ENCODE peak calls at places on chromosomes 3 and 15, in four cellular contexts. Y is K562, N is GM12878, C is H1. T is an unnamed sample.

GRCh38 chr3:41169038-41169437 is 30.3 kb upstream of the CTNNB1 start:
- DNase-seq in Y (no peak), N (no peak), C (no peak), T (no peak)

GRCh38 chr3:69082805-69083204 is 1.9 kb upstream of the ARL6IP5 start:
- DNase-seq in Y (no peak), N (peak), C (no peak), T (peak)

GRCh38 chr3:70981252-70981933 is 602.1 kb downstream of the FOXP1 start:
- DNase-seq in Y (no peak), N (no peak), C (no peak), T (no peak)

GRCh38 chr3:15051531-15051930 is 13.6 kb downstream of the MRPS25 start:
- DNase-seq in Y (peak), N (no peak), C (peak), T (peak)

GRCh38 chr15:72227192-72227586 is 3.8 kb downstream of the PKM start:
- DNase-seq in Y (peak), N (peak), C (no peak), T (peak)

GRCh38 chr3:107557743-107558142 is 35.0 kb downstream of the BBX start:
- DNase-seq in Y (no peak), N (no peak), C (no peak), T (no peak)

GRCh38 chr15:31271706-31272557 is 54.7 kb upstream of the KLF13 start:
- DNase-seq in Y (no peak), N (no peak), C (no peak), T (no peak)

GRCh38 chr15:74584204-74584603 is 31.4 kb upstream of the CLK3 start:
- DNase-seq in Y (no peak), N (no peak), C (no peak), T (no peak)

GRCh38 chr3:156381253-156381652 is 173.7 kb downstream of the SSR3 start:
- DNase-seq in Y (no peak), N (no peak), C (no peak), T (no peak)

GRCh38 chr15:88300018-88300549 is 43.5 kb upstream of the NTRK3 start:
- DNase-seq in Y (no peak), N (no peak), C (no peak), T (no peak)

GRCh38 chr3:157066335-157067071 is 93.4 kb downstream of the CCNL1 start:
- DNase-seq in Y (no peak), N (no peak), C (no peak), T (peak)

GRCh38 chr15:55907797-55908196 is 85.6 kb downstream of the NEDD4 start:
- DNase-seq in Y (no peak), N (no peak), C (no peak), T (peak)

GRCh38 chr3:125958511-125959316 is 10.3 kb upstream of the ROPN1B start:
- DNase-seq in Y (no peak), N (no peak), C (no peak), T (no peak)

GRCh38 chr3:71025516-71025915 is 558.0 kb downstream of the FOXP1 start:
- DNase-seq in Y (no peak), N (no peak), C (no peak), T (no peak)

GRCh38 chr15:33706173-33706572 is 262.1 kb upstream of the CHRM5 start:
- DNase-seq in Y (no peak), N (no peak), C (no peak), T (no peak)

GRCh38 chr3:158770254-158771017 is 31.4 kb upstream of the MFSD1 start:
- DNase-seq in Y (peak), N (no peak), C (no peak), T (peak)

GRCh38 chr15:77889009-77889806 is 188.3 kb downstream of the TBC1D2B start:
- DNase-seq in Y (no peak), N (no peak), C (no peak), T (no peak)

GRCh38 chr3:46863261-46863782 is at the start of gene MYL3:
- DNase-seq in Y (no peak), N (no peak), C (no peak), T (no peak)

GRCh38 chr3:51935886-51936755 is 5.6 kb downstream of the RRP9 start:
- DNase-seq in Y (no peak), N (no peak), C (no peak), T (no peak)

GRCh38 chr15:58227706-58228543 is 89.7 kb downstream of the AQP9 start:
- DNase-seq in Y (peak), N (peak), C (peak), T (peak)

GRCh38 chr3:177468816-177469590 is 271.7 kb upstream of the TBL1XR1 start:
- DNase-seq in Y (no peak), N (no peak), C (no peak), T (peak)

GRCh38 chr15:64842099-64842940 is 605 bp downstream of the PLEKHO2 start:
- DNase-seq in Y (peak), N (no peak), C (no peak), T (peak)

GRCh38 chr3:185187391-185187790 is 34.5 kb upstream of the C3orf70 start:
- DNase-seq in Y (no peak), N (no peak), C (no peak), T (no peak)

GRCh38 chr15:79602731-79603130 is 170.6 kb downstream of the MINAR1 start:
- DNase-seq in Y (no peak), N (no peak), C (no peak), T (no peak)

GRCh38 chr15:41284425-41285177 is 47.8 kb downstream of the OIP5 start:
- DNase-seq in Y (peak), N (no peak), C (no peak), T (no peak)

GRCh38 chr3:144497452-144497851 is 525.8 kb downstream of the DIPK2A start:
- DNase-seq in Y (no peak), N (no peak), C (no peak), T (no peak)

GRCh38 chr3:105385868-105386508 is 19.3 kb downstream of the ALCAM start:
- DNase-seq in Y (no peak), N (no peak), C (no peak), T (no peak)

GRCh38 chr15:39142500-39142899 is 438.4 kb upstream of the THBS1 start:
- DNase-seq in Y (no peak), N (no peak), C (no peak), T (no peak)

GRCh38 chr15:57505949-57506391 is 85.7 kb upstream of the MYZAP start:
- DNase-seq in Y (no peak), N (no peak), C (no peak), T (no peak)

GRCh38 chr15:25832158-25832557 is 31.0 kb downstream of the ATP10A start:
- DNase-seq in Y (no peak), N (no peak), C (no peak), T (peak)

GRCh38 chr15:39028069-39028468 is 463.5 kb upstream of the RASGRP1 start:
- DNase-seq in Y (no peak), N (no peak), C (no peak), T (peak)

GRCh38 chr3:133038089-133038730 is at the start of gene TMEM108:
- DNase-seq in Y (peak), N (no peak), C (peak), T (peak)

GRCh38 chr3:11718582-11719405 is 75.1 kb upstream of the VGLL4 start:
- DNase-seq in Y (no peak), N (no peak), C (no peak), T (peak)

GRCh38 chr3:112699436-112699978 is 58.6 kb upstream of the CCDC80 start:
- DNase-seq in Y (no peak), N (no peak), C (no peak), T (peak)
- TF ChIP-seq CHD1 in Y (no peak), N (no peak), C (no peak), T (no peak)

GRCh38 chr3:184176377-184177330 is 2.0 kb downstream of the AP2M1 start:
- DNase-seq in Y (peak), N (no peak), C (peak), T (peak)
- TF ChIP-seq CHD1 in Y (no peak), N (no peak), C (no peak), T (no peak)

GRCh38 chr3:181690769-181691168 is 21.0 kb upstream of the SOX2 start:
- DNase-seq in Y (no peak), N (no peak), C (no peak), T (no peak)
- TF ChIP-seq CHD1 in Y (no peak), N (no peak), C (no peak), T (no peak)

GRCh38 chr3:174424656-174425055 is 434.5 kb upstream of the NAALADL2 start:
- DNase-seq in Y (no peak), N (no peak), C (no peak), T (no peak)
- TF ChIP-seq CHD1 in Y (no peak), N (no peak), C (no peak), T (no peak)

DNA sequence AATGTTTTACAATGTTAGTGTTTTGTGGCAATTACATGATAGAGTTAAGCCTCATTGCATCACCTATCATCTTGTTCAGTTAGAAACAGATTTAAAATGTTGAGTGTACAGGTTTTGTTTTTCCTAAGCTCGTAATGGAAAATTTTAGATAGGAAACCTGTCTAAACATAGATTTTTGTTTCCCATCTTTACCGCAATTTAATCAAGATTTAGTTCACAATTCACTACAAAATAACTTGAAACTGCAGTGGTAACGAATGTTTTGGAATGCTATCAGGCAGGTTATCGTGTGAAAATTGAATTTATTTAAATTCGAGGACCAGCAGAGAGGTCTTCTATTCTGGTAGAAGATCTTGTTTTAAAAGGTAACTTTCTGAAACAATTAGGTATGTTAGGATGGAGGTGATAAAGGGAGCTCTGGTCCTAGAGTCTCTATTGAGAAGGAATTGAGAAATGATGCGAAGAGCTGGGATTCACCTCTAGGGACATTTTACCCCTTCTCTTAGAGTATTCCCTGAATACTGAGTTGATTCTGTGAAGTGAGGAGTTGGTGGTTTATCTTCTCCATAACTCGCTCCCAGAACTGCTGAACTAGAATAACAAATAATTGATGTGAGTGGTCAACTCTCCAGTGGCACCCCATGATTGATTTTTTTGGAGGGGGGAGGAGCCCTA is 1.4 kb downstream of the DOCK3 start:
- DNase-seq in Y (no peak), N (no peak), C (no peak), T (no peak)
- TF ChIP-seq CHD1 in Y (no peak), N (no peak), C (no peak), T (no peak)

DNA sequence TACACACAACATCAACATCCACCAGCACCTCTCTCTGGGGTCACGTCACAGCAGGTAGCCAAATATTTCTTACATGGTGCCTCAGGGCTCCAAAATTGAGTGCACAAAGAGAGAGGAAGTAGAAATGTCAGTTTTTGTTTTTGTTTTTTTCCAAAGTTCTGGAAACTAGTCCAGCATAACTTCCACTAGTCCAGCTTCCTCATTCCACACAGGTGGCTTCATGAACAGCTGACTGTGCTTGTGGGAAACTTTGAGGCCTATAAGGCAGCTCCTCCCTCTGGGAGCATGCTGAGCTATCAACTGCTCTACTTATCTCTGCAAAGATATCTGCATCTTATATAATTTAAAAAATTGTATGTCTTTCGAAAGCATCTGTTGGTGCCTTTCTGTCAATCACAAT is 325.2 kb upstream of the AGTR1 start:
- DNase-seq in Y (no peak), N (no peak), C (no peak), T (no peak)
- TF ChIP-seq CHD1 in Y (no peak), N (no peak), C (no peak), T (no peak)

GRCh38 chr15:71051539-71051938 is 63.7 kb upstream of the THSD4 start:
- DNase-seq in Y (no peak), N (no peak), C (no peak), T (peak)
- TF ChIP-seq CHD1 in Y (no peak), N (no peak), C (no peak), T (no peak)

GRCh38 chr3:135141092-135141491 is 346.0 kb downstream of the EPHB1 start:
- DNase-seq in Y (no peak), N (no peak), C (no peak), T (no peak)

GRCh38 chr3:135136361-135137100 is 341.5 kb downstream of the EPHB1 start:
- DNase-seq in Y (no peak), N (peak), C (no peak), T (no peak)

GRCh38 chr3:135137296-135137695 is 342.2 kb downstream of the EPHB1 start:
- DNase-seq in Y (no peak), N (no peak), C (no peak), T (no peak)

GRCh38 chr3:135140543-135140942 is 345.5 kb downstream of the EPHB1 start:
- DNase-seq in Y (no peak), N (no peak), C (no peak), T (no peak)

DNA sequence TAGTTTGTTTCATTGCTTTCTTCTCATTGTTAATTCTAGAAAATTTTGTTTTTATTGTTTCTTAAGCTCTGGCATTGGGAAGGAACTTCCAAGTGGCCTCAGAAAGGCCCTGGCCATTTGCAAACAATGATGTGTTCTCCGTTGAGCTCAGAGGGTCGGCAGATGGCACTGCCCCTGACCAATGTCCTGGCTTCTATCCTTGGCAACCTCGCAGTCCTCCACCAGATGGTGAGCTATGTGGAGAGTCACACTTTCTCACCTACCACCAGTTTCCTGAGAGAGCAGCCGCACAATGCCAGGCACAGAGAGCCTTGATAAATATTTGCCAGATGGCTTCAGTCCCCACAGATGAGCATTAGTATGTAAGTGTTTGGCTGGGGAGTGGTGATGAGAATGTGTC is 343.7 kb downstream of the EPHB1 start:
- DNase-seq in Y (no peak), N (no peak), C (no peak), T (no peak)
- TF ChIP-seq CHD1 in Y (no peak), N (no peak), C (no peak), T (no peak)

GRCh38 chr3:101414121-101414520 is 93.7 kb upstream of the IMPG2 start:
- DNase-seq in Y (no peak), N (no peak), C (no peak), T (no peak)
- TF ChIP-seq CHD1 in Y (no peak), N (no peak), C (no peak), T (no peak)

GRCh38 chr3:61574854-61575253 is 13.5 kb downstream of the PTPRG start:
- DNase-seq in Y (no peak), N (no peak), C (no peak), T (peak)
- TF ChIP-seq CHD1 in Y (no peak), N (no peak), C (no peak), T (no peak)

T was measured in IMR-90.